ENCODE peak calls at places on chromosomes 1 and 21, in seven cellular contexts. U is HFF-Myc, P is DND-41, K is astrocyte of the spinal cord, S is heart right ventricle, R is AG04449, V is AG09319. D is an unnamed sample.

GRCh38 chr1:48251858-48252257 is 29.3 kb downstream of the SLC5A9 start:
- DNase-seq in R (no peak), K (no peak), U (no peak), V (no peak), S (no peak), P (peak), D (no peak)

GRCh38 chr1:186806477-186806876 is 22.3 kb upstream of the PLA2G4A start:
- DNase-seq in R (no peak), S (no peak), P (no peak), K (no peak), V (no peak), U (peak), D (no peak)

GRCh38 chr1:50611675-50612074 is 188.4 kb upstream of the DMRTA2 start:
- DNase-seq in R (no peak), V (no peak), S (no peak), P (no peak), U (no peak), K (no peak), D (no peak)

GRCh38 chr1:234206651-234207284 is 166.5 kb upstream of the COA6 start:
- DNase-seq in R (no peak), S (peak), U (peak), P (no peak), K (peak), V (no peak), D (no peak)

GRCh38 chr1:234529661-234530237 is 50.8 kb upstream of the TARBP1 start:
- DNase-seq in U (no peak), V (no peak), P (peak), K (no peak), S (no peak), R (no peak), D (no peak)

GRCh38 chr1:111142358-111142975 is 2.4 kb downstream of the CEPT1 start:
- DNase-seq in V (no peak), K (no peak), U (no peak), S (no peak), R (no peak), P (no peak), D (no peak)

GRCh38 chr1:86207323-86207722 is 50.8 kb upstream of the COL24A1 start:
- DNase-seq in P (no peak), U (peak), K (peak), R (peak), S (peak), V (peak), D (peak)

GRCh38 chr1:209820986-209821385 is 6.8 kb upstream of the UTP25 start:
- DNase-seq in K (no peak), V (no peak), R (no peak), P (no peak), S (no peak), U (no peak), D (no peak)

GRCh38 chr1:209560529-209560928 is 23.0 kb upstream of the CAMK1G start:
- DNase-seq in S (no peak), U (no peak), V (no peak), K (no peak), P (no peak), R (no peak), D (no peak)

GRCh38 chr21:34945288-34945687 is 103.8 kb downstream of the RUNX1 start:
- DNase-seq in K (no peak), U (no peak), S (no peak), V (no peak), R (no peak), P (no peak), D (no peak)

GRCh38 chr1:110053557-110054428 is 16.7 kb downstream of the ALX3 start:
- DNase-seq in P (peak), V (no peak), K (no peak), U (no peak), S (peak), R (no peak), D (no peak)

GRCh38 chr1:109787845-109788605 is 24.3 kb upstream of the EPS8L3 start:
- DNase-seq in U (no peak), S (no peak), V (no peak), K (no peak), R (no peak), P (peak), D (peak)

GRCh38 chr1:219927298-219927955 is 930 bp downstream of the SLC30A10 start:
- DNase-seq in S (no peak), R (no peak), P (no peak), U (no peak), V (no peak), K (no peak), D (no peak)

GRCh38 chr21:28308516-28308915 is 684.2 kb downstream of the LTN1 start:
- DNase-seq in V (no peak), P (no peak), R (no peak), K (peak), S (no peak), U (no peak), D (no peak)

GRCh38 chr1:17553970-17554369 is 14.5 kb downstream of the ARHGEF10L start:
- DNase-seq in V (no peak), R (no peak), S (no peak), U (peak), P (no peak), K (peak), D (peak)

GRCh38 chr1:156945881-156946661 is 25.6 kb downstream of the LRRC71 start:
- DNase-seq in U (no peak), R (no peak), V (no peak), K (peak), S (no peak), P (no peak), D (no peak)

GRCh38 chr1:167412072-167412471 is 106.3 kb downstream of the CD247 start:
- DNase-seq in K (no peak), V (no peak), R (no peak), S (no peak), U (no peak), P (no peak), D (no peak)

GRCh38 chr1:175033931-175034330 is 10.7 kb upstream of the MRPS14 start:
- DNase-seq in P (no peak), U (no peak), R (no peak), V (no peak), K (no peak), S (no peak), D (no peak)

GRCh38 chr1:205664399-205665108 is 15.8 kb downstream of the SLC45A3 start:
- DNase-seq in P (no peak), S (no peak), K (no peak), V (no peak), U (no peak), R (no peak), D (no peak)

GRCh38 chr1:39266269-39266668 is 61.8 kb downstream of the MACF1 start:
- DNase-seq in K (no peak), P (no peak), V (no peak), U (no peak), S (no peak), R (no peak), D (no peak)

GRCh38 chr1:54989968-54990810 is 8.5 kb upstream of the BSND start:
- DNase-seq in K (no peak), P (no peak), R (no peak), U (no peak), V (no peak), S (no peak), D (no peak)
- TF ChIP-seq CTCF in K (no peak), P (no peak), R (no peak), U (no peak), V (no peak), S (no peak), D (no peak)

GRCh38 chr1:223715710-223716103 is 3.4 kb downstream of the CAPN2 start:
- DNase-seq in U (no peak), R (no peak), S (no peak), P (no peak), V (no peak), K (no peak), D (no peak)

GRCh38 chr1:223713546-223714420 is 1.4 kb downstream of the CAPN2 start:
- DNase-seq in S (no peak), K (no peak), P (no peak), R (no peak), U (no peak), V (no peak), D (no peak)

GRCh38 chr1:223714849-223715709 is 2.7 kb downstream of the CAPN2 start:
- DNase-seq in K (peak), P (no peak), U (peak), S (no peak), V (peak), R (no peak), D (no peak)

GRCh38 chr1:223712856-223713494 is 636 bp downstream of the CAPN2 start:
- DNase-seq in K (no peak), V (no peak), P (no peak), U (no peak), S (peak), R (no peak), D (no peak)

GRCh38 chr1:223714421-223714724 is 2.0 kb downstream of the CAPN2 start:
- DNase-seq in R (no peak), K (no peak), S (no peak), U (no peak), P (no peak), V (no peak), D (no peak)
- TF ChIP-seq CTCF in R (no peak), K (no peak), S (no peak), U (no peak), P (no peak), V (no peak), D (no peak)

GRCh38 chr21:24895885-24896734 is 711.2 kb downstream of the MRPL39 start:
- DNase-seq in K (peak), R (no peak), P (no peak), V (no peak), U (no peak), S (no peak), D (no peak)
- TF ChIP-seq CTCF in K (peak), R (peak), P (peak), V (peak), U (no peak), S (no peak), D (no peak)

GRCh38 chr1:178502856-178503255 is 6.1 kb upstream of the CLEC20A start:
- DNase-seq in U (no peak), P (no peak), S (no peak), V (no peak), K (no peak), R (no peak), D (no peak)

GRCh38 chr1:178502330-178502714 is 5.6 kb upstream of the CLEC20A start:
- DNase-seq in V (no peak), K (no peak), U (no peak), P (no peak), S (no peak), R (no peak), D (no peak)

GRCh38 chr1:178504286-178504685 is 7.5 kb upstream of the CLEC20A start:
- DNase-seq in U (no peak), P (no peak), V (no peak), K (no peak), S (no peak), R (no peak), D (no peak)

GRCh38 chr1:178501705-178502329 is 5.1 kb upstream of the CLEC20A start:
- DNase-seq in P (peak), K (peak), U (peak), S (peak), V (peak), R (no peak), D (no peak)

GRCh38 chr1:178503849-178504248 is 7.1 kb upstream of the CLEC20A start:
- DNase-seq in S (no peak), K (no peak), U (no peak), V (no peak), R (no peak), P (no peak), D (no peak)
- TF ChIP-seq CTCF in S (no peak), K (no peak), U (no peak), V (no peak), R (no peak), P (no peak), D (no peak)

GRCh38 chr21:15552914-15553491 is 176.8 kb upstream of the USP25 start:
- DNase-seq in U (no peak), K (peak), V (no peak), S (no peak), P (no peak), R (no peak), D (no peak)
- TF ChIP-seq CTCF in U (peak), K (peak), V (peak), S (no peak), P (peak), R (peak), D (no peak)

GRCh38 chr1:150392627-150393026 is 28.7 kb downstream of the RPRD2 start:
- DNase-seq in K (no peak), P (no peak), U (no peak), R (no peak), S (no peak), V (no peak), D (no peak)

GRCh38 chr1:150388241-150388640 is 24.3 kb downstream of the RPRD2 start:
- DNase-seq in V (no peak), P (no peak), R (no peak), K (no peak), S (no peak), U (no peak), D (no peak)

GRCh38 chr1:150386546-150387080 is 22.7 kb downstream of the RPRD2 start:
- DNase-seq in R (no peak), S (no peak), U (no peak), P (no peak), K (no peak), V (no peak), D (no peak)

GRCh38 chr1:150387200-150387599 is 23.3 kb downstream of the RPRD2 start:
- DNase-seq in P (no peak), S (no peak), V (no peak), U (no peak), K (no peak), R (no peak), D (no peak)

DNA sequence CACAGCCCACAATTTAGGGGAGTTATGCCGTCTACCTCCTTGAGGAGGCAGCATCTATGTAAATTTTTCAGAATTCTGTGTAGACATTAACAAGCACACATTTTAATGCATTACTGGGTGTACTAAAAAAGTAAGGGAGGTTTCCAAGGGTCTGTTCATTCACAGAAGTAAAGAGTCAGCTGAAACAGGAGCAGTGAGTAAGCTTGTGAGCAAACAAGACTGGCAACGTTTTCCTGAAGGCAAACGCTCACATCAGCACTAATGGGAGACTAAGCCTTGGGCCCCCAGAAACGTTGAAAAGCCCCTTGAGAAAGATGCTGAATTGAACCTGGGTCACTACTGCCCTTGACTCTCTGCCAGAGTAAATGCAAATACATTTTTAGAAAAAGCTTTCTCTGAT is 25.7 kb downstream of the RPRD2 start:
- DNase-seq in V (no peak), K (no peak), S (no peak), U (no peak), R (no peak), P (no peak), D (no peak)
- TF ChIP-seq CTCF in V (no peak), K (peak), S (no peak), U (no peak), R (no peak), P (no peak), D (no peak)

DNA sequence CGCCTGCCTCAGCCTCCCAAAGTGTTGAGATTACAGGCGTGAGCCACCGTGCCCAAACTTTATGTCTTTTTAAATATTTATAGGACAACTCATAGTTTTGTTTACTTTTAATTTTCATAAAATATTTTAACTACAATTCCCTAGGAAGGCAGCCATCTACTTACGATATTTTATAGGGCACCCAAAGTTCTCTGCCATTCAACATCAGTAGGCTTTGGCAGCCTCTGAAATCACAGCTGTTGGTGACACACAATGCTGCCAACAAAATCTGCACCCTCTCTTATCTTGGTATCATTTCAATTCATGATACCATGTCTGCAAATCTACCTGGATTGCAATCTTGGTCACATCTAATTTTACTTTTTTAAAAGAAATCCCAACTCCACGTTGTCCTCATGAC is 27.1 kb upstream of the ERO1B start:
- DNase-seq in K (no peak), P (no peak), V (no peak), U (no peak), S (no peak), R (no peak), D (no peak)
- TF ChIP-seq CTCF in K (no peak), P (no peak), V (no peak), U (no peak), S (no peak), R (no peak), D (no peak)

GRCh38 chr1:218281285-218281684 is 3.8 kb upstream of the RRP15 start:
- DNase-seq in U (no peak), P (no peak), V (no peak), R (no peak), S (no peak), K (no peak), D (no peak)
- TF ChIP-seq CTCF in U (no peak), P (no peak), V (no peak), R (no peak), S (no peak), K (no peak), D (no peak)

DNA sequence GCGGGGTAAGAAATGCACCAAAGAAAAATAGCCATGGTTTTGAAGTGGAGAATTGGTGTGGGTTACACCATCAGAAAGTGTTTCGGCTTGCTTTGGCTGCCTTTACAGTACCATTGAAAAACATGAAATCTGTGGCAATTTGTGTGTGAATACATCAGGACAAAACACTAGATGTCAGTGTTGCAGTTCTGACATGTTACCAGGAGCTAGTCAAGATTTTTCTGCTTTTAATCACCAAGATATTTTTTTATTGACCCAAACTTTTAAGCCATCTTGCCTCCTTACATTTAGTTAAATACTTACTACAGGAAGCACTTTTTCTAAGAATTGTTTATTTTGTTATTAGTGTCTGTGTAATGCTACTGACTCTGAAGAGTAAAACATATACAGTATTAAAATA is 14.3 kb downstream of the RRP15 start:
- DNase-seq in V (peak), R (peak), U (peak), K (peak), S (no peak), P (no peak), D (no peak)
- TF ChIP-seq CTCF in V (peak), R (peak), U (peak), K (peak), S (no peak), P (peak), D (no peak)

GRCh38 chr1:196147530-196147929 is 460.7 kb downstream of the KCNT2 start:
- DNase-seq in U (no peak), V (no peak), S (no peak), K (no peak), P (no peak), R (no peak), D (no peak)

GRCh38 chr1:196152975-196153374 is 455.3 kb downstream of the KCNT2 start:
- DNase-seq in R (no peak), S (no peak), U (no peak), K (no peak), P (no peak), V (no peak), D (no peak)

GRCh38 chr1:196144588-196144987 is 463.7 kb downstream of the KCNT2 start:
- DNase-seq in K (no peak), R (no peak), S (no peak), V (no peak), U (no peak), P (no peak), D (no peak)

GRCh38 chr1:196152086-196152485 is 456.2 kb downstream of the KCNT2 start:
- DNase-seq in S (no peak), K (no peak), U (no peak), R (no peak), V (no peak), P (no peak), D (no peak)

GRCh38 chr1:196148367-196148970 is 459.8 kb downstream of the KCNT2 start:
- DNase-seq in P (no peak), V (peak), K (peak), S (no peak), R (no peak), U (peak), D (no peak)
- TF ChIP-seq CTCF in P (peak), V (peak), K (peak), S (peak), R (peak), U (no peak), D (peak)

D was measured in ascending aorta.